ENCODE peak calls at places on chromosomes 3 and 15, in nine cellular contexts. One of them, this sample, is unnamed.

GRCh38 chr3:14767706-14768105 is 51.1 kb upstream of the FGD5 start:
- DNase-seq in cardiac muscle cell: no peak
- DNase-seq in GM20000: no peak
- DNase-seq in psoas muscle: no peak
- DNase-seq in fibroblast of lung: no peak
- DNase-seq in IMR-90: no peak
- DNase-seq in esophagus squamous epithelium: no peak
- DNase-seq in body of pancreas: no peak
- DNase-seq in hepatocyte: no peak
- DNase-seq in this sample: no peak

GRCh38 chr3:172749201-172749965 is 1.1 kb upstream of the ECT2 start:
- DNase-seq in cardiac muscle cell: peak; percentile 87
- DNase-seq in GM20000: no peak
- DNase-seq in psoas muscle: no peak
- DNase-seq in fibroblast of lung: peak; percentile 95
- DNase-seq in IMR-90: peak; percentile 96
- DNase-seq in esophagus squamous epithelium: no peak
- DNase-seq in body of pancreas: no peak
- DNase-seq in hepatocyte: peak; percentile 38
- DNase-seq in this sample: peak; percentile 91

GRCh38 chr3:168647582-168647981 is 551.9 kb upstream of the GOLIM4 start:
- DNase-seq in cardiac muscle cell: no peak
- DNase-seq in GM20000: no peak
- DNase-seq in psoas muscle: no peak
- DNase-seq in fibroblast of lung: peak; percentile 45
- DNase-seq in IMR-90: peak; percentile 21
- DNase-seq in esophagus squamous epithelium: no peak
- DNase-seq in body of pancreas: no peak
- DNase-seq in hepatocyte: no peak
- DNase-seq in this sample: no peak

GRCh38 chr3:116179091-116179490 is 266.2 kb downstream of the LSAMP start:
- DNase-seq in cardiac muscle cell: no peak
- DNase-seq in GM20000: no peak
- DNase-seq in psoas muscle: no peak
- DNase-seq in fibroblast of lung: peak; percentile 68
- DNase-seq in IMR-90: peak; percentile 85
- DNase-seq in esophagus squamous epithelium: no peak
- DNase-seq in body of pancreas: no peak
- DNase-seq in hepatocyte: no peak
- DNase-seq in this sample: peak; percentile 63

GRCh38 chr15:25846377-25846776 is 16.8 kb downstream of the ATP10A start:
- DNase-seq in cardiac muscle cell: no peak
- DNase-seq in GM20000: no peak
- DNase-seq in psoas muscle: no peak
- DNase-seq in fibroblast of lung: no peak
- DNase-seq in IMR-90: no peak
- DNase-seq in esophagus squamous epithelium: no peak
- DNase-seq in body of pancreas: no peak
- DNase-seq in hepatocyte: no peak
- DNase-seq in this sample: no peak

GRCh38 chr3:124669470-124669869 is 60.8 kb upstream of the UMPS start:
- DNase-seq in cardiac muscle cell: peak; percentile 26
- DNase-seq in GM20000: no peak
- DNase-seq in psoas muscle: no peak
- DNase-seq in fibroblast of lung: peak; percentile 68
- DNase-seq in IMR-90: peak; percentile 89
- DNase-seq in esophagus squamous epithelium: no peak
- DNase-seq in body of pancreas: no peak
- DNase-seq in hepatocyte: no peak
- DNase-seq in this sample: no peak

GRCh38 chr15:93829115-93829849 is 402.1 kb upstream of the MCTP2 start:
- DNase-seq in cardiac muscle cell: peak; percentile 81
- DNase-seq in GM20000: no peak
- DNase-seq in psoas muscle: no peak
- DNase-seq in fibroblast of lung: no peak
- DNase-seq in IMR-90: no peak
- DNase-seq in esophagus squamous epithelium: no peak
- DNase-seq in body of pancreas: no peak
- DNase-seq in hepatocyte: peak; percentile 83
- DNase-seq in this sample: no peak

GRCh38 chr3:21274000-21274671 is 476.9 kb downstream of the ZNF385D start:
- DNase-seq in cardiac muscle cell: peak; percentile 60
- DNase-seq in GM20000: no peak
- DNase-seq in psoas muscle: no peak
- DNase-seq in fibroblast of lung: peak; percentile 29
- DNase-seq in IMR-90: peak; percentile 17
- DNase-seq in esophagus squamous epithelium: no peak
- DNase-seq in body of pancreas: no peak
- DNase-seq in hepatocyte: no peak
- DNase-seq in this sample: no peak

GRCh38 chr3:84877092-84877491 is 81.7 kb upstream of the CADM2 start:
- DNase-seq in cardiac muscle cell: no peak
- DNase-seq in GM20000: no peak
- DNase-seq in psoas muscle: no peak
- DNase-seq in fibroblast of lung: no peak
- DNase-seq in IMR-90: no peak
- DNase-seq in esophagus squamous epithelium: no peak
- DNase-seq in body of pancreas: no peak
- DNase-seq in hepatocyte: no peak
- DNase-seq in this sample: no peak

GRCh38 chr3:19399836-19400235 is 251.5 kb downstream of the KCNH8 start:
- DNase-seq in cardiac muscle cell: no peak
- DNase-seq in GM20000: no peak
- DNase-seq in psoas muscle: no peak
- DNase-seq in fibroblast of lung: no peak
- DNase-seq in IMR-90: no peak
- DNase-seq in esophagus squamous epithelium: no peak
- DNase-seq in body of pancreas: no peak
- DNase-seq in hepatocyte: no peak
- DNase-seq in this sample: no peak

GRCh38 chr15:31975446-31976229 is 54.7 kb upstream of the CHRNA7 start:
- DNase-seq in cardiac muscle cell: no peak
- DNase-seq in GM20000: no peak
- DNase-seq in psoas muscle: no peak
- DNase-seq in fibroblast of lung: peak; percentile 3
- DNase-seq in IMR-90: no peak
- DNase-seq in esophagus squamous epithelium: no peak
- DNase-seq in body of pancreas: peak; percentile 29
- DNase-seq in hepatocyte: no peak
- DNase-seq in this sample: no peak

GRCh38 chr15:39685999-39686613 is 96.5 kb downstream of the FSIP1 start:
- DNase-seq in cardiac muscle cell: peak; percentile 78
- DNase-seq in GM20000: peak; percentile 40
- DNase-seq in psoas muscle: no peak
- DNase-seq in fibroblast of lung: peak; percentile 76
- DNase-seq in IMR-90: peak; percentile 70
- DNase-seq in esophagus squamous epithelium: no peak
- DNase-seq in body of pancreas: peak; percentile 25
- DNase-seq in hepatocyte: peak; percentile 62
- DNase-seq in this sample: peak; percentile 24

GRCh38 chr15:60076582-60077263 is 72.6 kb downstream of the FOXB1 start:
- DNase-seq in cardiac muscle cell: no peak
- DNase-seq in GM20000: no peak
- DNase-seq in psoas muscle: no peak
- DNase-seq in fibroblast of lung: no peak
- DNase-seq in IMR-90: no peak
- DNase-seq in esophagus squamous epithelium: no peak
- DNase-seq in body of pancreas: no peak
- DNase-seq in hepatocyte: no peak
- DNase-seq in this sample: no peak

GRCh38 chr15:60720493-60721231 is 241.7 kb upstream of the ICE2 start:
- DNase-seq in cardiac muscle cell: no peak
- DNase-seq in GM20000: peak; percentile 27
- DNase-seq in psoas muscle: no peak
- DNase-seq in fibroblast of lung: no peak
- DNase-seq in IMR-90: no peak
- DNase-seq in esophagus squamous epithelium: no peak
- DNase-seq in body of pancreas: no peak
- DNase-seq in hepatocyte: no peak
- DNase-seq in this sample: no peak

GRCh38 chr3:9793161-9793781 is 389 bp downstream of the ARPC4 start:
- DNase-seq in cardiac muscle cell: peak; percentile 57
- DNase-seq in GM20000: no peak
- DNase-seq in psoas muscle: no peak
- DNase-seq in fibroblast of lung: peak; percentile 45
- DNase-seq in IMR-90: peak; percentile 44
- DNase-seq in esophagus squamous epithelium: no peak
- DNase-seq in body of pancreas: no peak
- DNase-seq in hepatocyte: peak; percentile 67
- DNase-seq in this sample: no peak

GRCh38 chr3:144104679-144105078 is 133.1 kb downstream of the DIPK2A start:
- DNase-seq in cardiac muscle cell: no peak
- DNase-seq in GM20000: no peak
- DNase-seq in psoas muscle: no peak
- DNase-seq in fibroblast of lung: no peak
- DNase-seq in IMR-90: no peak
- DNase-seq in esophagus squamous epithelium: no peak
- DNase-seq in body of pancreas: no peak
- DNase-seq in hepatocyte: no peak
- DNase-seq in this sample: no peak

GRCh38 chr3:85821130-85821756 is 862.5 kb downstream of the CADM2 start:
- DNase-seq in cardiac muscle cell: peak; percentile 2
- DNase-seq in GM20000: peak; percentile 8
- DNase-seq in psoas muscle: no peak
- DNase-seq in fibroblast of lung: peak; percentile 21
- DNase-seq in IMR-90: no peak
- DNase-seq in esophagus squamous epithelium: no peak
- DNase-seq in body of pancreas: peak; percentile 23
- DNase-seq in hepatocyte: peak; percentile 68
- DNase-seq in this sample: no peak

GRCh38 chr3:189689625-189690024 is 58.4 kb downstream of the TP63 start:
- DNase-seq in cardiac muscle cell: no peak
- DNase-seq in GM20000: no peak
- DNase-seq in psoas muscle: no peak
- DNase-seq in fibroblast of lung: no peak
- DNase-seq in IMR-90: no peak
- DNase-seq in esophagus squamous epithelium: no peak
- DNase-seq in body of pancreas: no peak
- DNase-seq in hepatocyte: no peak
- DNase-seq in this sample: no peak

GRCh38 chr3:60188803-60189202 is 1062.4 kb downstream of the FHIT start:
- DNase-seq in cardiac muscle cell: no peak
- DNase-seq in GM20000: no peak
- DNase-seq in psoas muscle: no peak
- DNase-seq in fibroblast of lung: no peak
- DNase-seq in IMR-90: no peak
- DNase-seq in esophagus squamous epithelium: no peak
- DNase-seq in body of pancreas: no peak
- DNase-seq in hepatocyte: no peak
- DNase-seq in this sample: no peak

GRCh38 chr3:128665362-128666021 is 14.9 kb upstream of the RPN1 start:
- DNase-seq in cardiac muscle cell: peak; percentile 41
- DNase-seq in GM20000: no peak
- DNase-seq in psoas muscle: no peak
- DNase-seq in fibroblast of lung: peak; percentile 28
- DNase-seq in IMR-90: no peak
- DNase-seq in esophagus squamous epithelium: no peak
- DNase-seq in body of pancreas: no peak
- DNase-seq in hepatocyte: no peak
- DNase-seq in this sample: no peak
- TF ChIP-seq CTCF in cardiac muscle cell: peak; percentile 9
- TF ChIP-seq CTCF in GM20000: no peak
- TF ChIP-seq CTCF in psoas muscle: no peak
- TF ChIP-seq CTCF in fibroblast of lung: peak; percentile 16
- TF ChIP-seq CTCF in IMR-90: peak; percentile 32
- TF ChIP-seq CTCF in esophagus squamous epithelium: no peak
- TF ChIP-seq CTCF in body of pancreas: no peak
- TF ChIP-seq CTCF in hepatocyte: no peak
- TF ChIP-seq CTCF in this sample: no peak

GRCh38 chr15:78567541-78567940 is 2.2 kb downstream of the CHRNA5 start:
- DNase-seq in cardiac muscle cell: no peak
- DNase-seq in GM20000: peak; percentile 18
- DNase-seq in psoas muscle: no peak
- DNase-seq in fibroblast of lung: no peak
- DNase-seq in IMR-90: no peak
- DNase-seq in esophagus squamous epithelium: no peak
- DNase-seq in body of pancreas: no peak
- DNase-seq in hepatocyte: no peak
- DNase-seq in this sample: no peak

GRCh38 chr15:78564743-78565096 is 600 bp upstream of the CHRNA5 start:
- DNase-seq in cardiac muscle cell: no peak
- DNase-seq in GM20000: no peak
- DNase-seq in psoas muscle: no peak
- DNase-seq in fibroblast of lung: no peak
- DNase-seq in IMR-90: no peak
- DNase-seq in esophagus squamous epithelium: no peak
- DNase-seq in body of pancreas: no peak
- DNase-seq in hepatocyte: no peak
- DNase-seq in this sample: no peak

GRCh38 chr15:78565097-78565950 is at the start of gene CHRNA5:
- DNase-seq in cardiac muscle cell: peak; percentile 90
- DNase-seq in GM20000: peak; percentile 89
- DNase-seq in psoas muscle: peak; percentile 69
- DNase-seq in fibroblast of lung: peak; percentile 79
- DNase-seq in IMR-90: peak; percentile 66
- DNase-seq in esophagus squamous epithelium: peak; percentile 9
- DNase-seq in body of pancreas: peak; percentile 89
- DNase-seq in hepatocyte: peak; percentile 92
- DNase-seq in this sample: peak; percentile 27

GRCh38 chr15:78563092-78563491 is 2.2 kb upstream of the CHRNA5 start:
- DNase-seq in cardiac muscle cell: no peak
- DNase-seq in GM20000: no peak
- DNase-seq in psoas muscle: no peak
- DNase-seq in fibroblast of lung: no peak
- DNase-seq in IMR-90: no peak
- DNase-seq in esophagus squamous epithelium: no peak
- DNase-seq in body of pancreas: no peak
- DNase-seq in hepatocyte: no peak
- DNase-seq in this sample: no peak

GRCh38 chr15:78565951-78566774 is 843 bp downstream of the CHRNA5 start:
- DNase-seq in cardiac muscle cell: peak; percentile 14
- DNase-seq in GM20000: peak; percentile 51
- DNase-seq in psoas muscle: no peak
- DNase-seq in fibroblast of lung: peak; percentile 15
- DNase-seq in IMR-90: peak; percentile 3
- DNase-seq in esophagus squamous epithelium: no peak
- DNase-seq in body of pancreas: no peak
- DNase-seq in hepatocyte: peak; percentile 9
- DNase-seq in this sample: no peak
- TF ChIP-seq CTCF in cardiac muscle cell: peak; percentile 10
- TF ChIP-seq CTCF in GM20000: no peak
- TF ChIP-seq CTCF in psoas muscle: no peak
- TF ChIP-seq CTCF in fibroblast of lung: peak; percentile 33
- TF ChIP-seq CTCF in IMR-90: no peak
- TF ChIP-seq CTCF in esophagus squamous epithelium: no peak
- TF ChIP-seq CTCF in body of pancreas: no peak
- TF ChIP-seq CTCF in hepatocyte: peak; percentile 2
- TF ChIP-seq CTCF in this sample: no peak

GRCh38 chr15:70149667-70150404 is 52.1 kb upstream of the TLE3 start:
- DNase-seq in cardiac muscle cell: peak; percentile 65
- DNase-seq in GM20000: no peak
- DNase-seq in psoas muscle: no peak
- DNase-seq in fibroblast of lung: peak; percentile 46
- DNase-seq in IMR-90: peak; percentile 83
- DNase-seq in esophagus squamous epithelium: no peak
- DNase-seq in body of pancreas: no peak
- DNase-seq in hepatocyte: peak; percentile 51
- DNase-seq in this sample: no peak
- TF ChIP-seq CTCF in cardiac muscle cell: no peak
- TF ChIP-seq CTCF in GM20000: no peak
- TF ChIP-seq CTCF in psoas muscle: no peak
- TF ChIP-seq CTCF in fibroblast of lung: no peak
- TF ChIP-seq CTCF in IMR-90: no peak
- TF ChIP-seq CTCF in esophagus squamous epithelium: no peak
- TF ChIP-seq CTCF in body of pancreas: no peak
- TF ChIP-seq CTCF in hepatocyte: no peak
- TF ChIP-seq CTCF in this sample: no peak

GRCh38 chr15:66966256-66966655 is 99.1 kb upstream of the SMAD3 start:
- DNase-seq in cardiac muscle cell: no peak
- DNase-seq in GM20000: no peak
- DNase-seq in psoas muscle: no peak
- DNase-seq in fibroblast of lung: no peak
- DNase-seq in IMR-90: no peak
- DNase-seq in esophagus squamous epithelium: no peak
- DNase-seq in body of pancreas: no peak
- DNase-seq in hepatocyte: no peak
- DNase-seq in this sample: no peak
- TF ChIP-seq CTCF in cardiac muscle cell: peak; percentile 4
- TF ChIP-seq CTCF in GM20000: no peak
- TF ChIP-seq CTCF in psoas muscle: peak; percentile 6
- TF ChIP-seq CTCF in fibroblast of lung: peak; percentile 27
- TF ChIP-seq CTCF in IMR-90: peak; percentile 19
- TF ChIP-seq CTCF in esophagus squamous epithelium: no peak
- TF ChIP-seq CTCF in body of pancreas: no peak
- TF ChIP-seq CTCF in hepatocyte: peak; percentile 20
- TF ChIP-seq CTCF in this sample: no peak